ENCODE peak calls at places on chromosome 10, in five cellular contexts. One of them, this sample, is unnamed.

GRCh38 chr10:104819731-104820130 is 178.6 kb downstream of the SORCS3 start:
- DNase-seq in iris pigment epithelial cell: no peak
- DNase-seq in germinal center: no peak
- DNase-seq in choroid plexus epithelial cell: no peak
- DNase-seq in right cardiac atrium: no peak
- DNase-seq in this sample: no peak

GRCh38 chr10:33880291-33880690 is 545.8 kb upstream of the NRP1 start:
- DNase-seq in iris pigment epithelial cell: no peak
- DNase-seq in germinal center: no peak
- DNase-seq in choroid plexus epithelial cell: no peak
- DNase-seq in right cardiac atrium: no peak
- DNase-seq in this sample: peak; percentile 33

GRCh38 chr10:112820320-112820719 is 129.7 kb upstream of the TCF7L2 start:
- DNase-seq in iris pigment epithelial cell: no peak
- DNase-seq in germinal center: no peak
- DNase-seq in choroid plexus epithelial cell: no peak
- DNase-seq in right cardiac atrium: no peak
- DNase-seq in this sample: no peak

GRCh38 chr10:76122056-76122455 is 690.6 kb downstream of the LRMDA start:
- DNase-seq in iris pigment epithelial cell: no peak
- DNase-seq in germinal center: no peak
- DNase-seq in choroid plexus epithelial cell: no peak
- DNase-seq in right cardiac atrium: no peak
- DNase-seq in this sample: no peak

GRCh38 chr10:3131098-3131497 is 41.5 kb downstream of the PITRM1 start:
- DNase-seq in iris pigment epithelial cell: peak; percentile 77
- DNase-seq in germinal center: no peak
- DNase-seq in choroid plexus epithelial cell: peak; percentile 52
- DNase-seq in right cardiac atrium: no peak
- DNase-seq in this sample: no peak

GRCh38 chr10:88038268-88038667 is 174.8 kb downstream of the PTEN start:
- DNase-seq in iris pigment epithelial cell: peak; percentile 94
- DNase-seq in germinal center: no peak
- DNase-seq in choroid plexus epithelial cell: peak; percentile 97
- DNase-seq in right cardiac atrium: no peak
- DNase-seq in this sample: peak; percentile 93

GRCh38 chr10:42975558-42976352 is 101.1 kb upstream of the RET start:
- DNase-seq in iris pigment epithelial cell: no peak
- DNase-seq in germinal center: no peak
- DNase-seq in choroid plexus epithelial cell: no peak
- DNase-seq in right cardiac atrium: no peak
- DNase-seq in this sample: no peak

GRCh38 chr10:112914288-112914952 is 35.6 kb upstream of the TCF7L2 start:
- DNase-seq in iris pigment epithelial cell: no peak
- DNase-seq in germinal center: no peak
- DNase-seq in choroid plexus epithelial cell: no peak
- DNase-seq in right cardiac atrium: no peak
- DNase-seq in this sample: no peak

GRCh38 chr10:113712755-113713154 is 33.0 kb downstream of the CASP7 start:
- DNase-seq in iris pigment epithelial cell: no peak
- DNase-seq in germinal center: no peak
- DNase-seq in choroid plexus epithelial cell: no peak
- DNase-seq in right cardiac atrium: no peak
- DNase-seq in this sample: no peak

GRCh38 chr10:97571622-97572021 is 957 bp upstream of the ANKRD2 start:
- DNase-seq in iris pigment epithelial cell: no peak
- DNase-seq in germinal center: no peak
- DNase-seq in choroid plexus epithelial cell: no peak
- DNase-seq in right cardiac atrium: peak; percentile 12
- DNase-seq in this sample: no peak

GRCh38 chr10:38050212-38050611 is 39.7 kb downstream of the ZNF33A start:
- DNase-seq in iris pigment epithelial cell: no peak
- DNase-seq in germinal center: no peak
- DNase-seq in choroid plexus epithelial cell: peak; percentile 50
- DNase-seq in right cardiac atrium: no peak
- DNase-seq in this sample: no peak

GRCh38 chr10:56622335-56622973 is 261.4 kb upstream of the ZWINT start:
- DNase-seq in iris pigment epithelial cell: no peak
- DNase-seq in germinal center: no peak
- DNase-seq in choroid plexus epithelial cell: no peak
- DNase-seq in right cardiac atrium: no peak
- DNase-seq in this sample: peak; percentile 37

GRCh38 chr10:126224967-126225671 is 163.2 kb downstream of the ADAM12 start:
- DNase-seq in iris pigment epithelial cell: no peak
- DNase-seq in germinal center: no peak
- DNase-seq in choroid plexus epithelial cell: no peak
- DNase-seq in right cardiac atrium: no peak
- DNase-seq in this sample: no peak

GRCh38 chr10:87066865-87067264 is 27.8 kb downstream of the GLUD1 start:
- DNase-seq in iris pigment epithelial cell: no peak
- DNase-seq in germinal center: no peak
- DNase-seq in choroid plexus epithelial cell: no peak
- DNase-seq in right cardiac atrium: no peak
- DNase-seq in this sample: no peak

GRCh38 chr10:32938554-32939061 is 19.4 kb downstream of the ITGB1 start:
- DNase-seq in iris pigment epithelial cell: no peak
- DNase-seq in germinal center: no peak
- DNase-seq in choroid plexus epithelial cell: no peak
- DNase-seq in right cardiac atrium: peak; percentile 77
- DNase-seq in this sample: peak; percentile 49

GRCh38 chr10:95308389-95309302 is 17.8 kb upstream of the PDLIM1 start:
- DNase-seq in iris pigment epithelial cell: peak; percentile 98
- DNase-seq in germinal center: no peak
- DNase-seq in choroid plexus epithelial cell: peak; percentile 98
- DNase-seq in right cardiac atrium: peak; percentile 78
- DNase-seq in this sample: peak; percentile 94

GRCh38 chr10:114364726-114365125 is 39.6 kb downstream of the AFAP1L2 start:
- DNase-seq in iris pigment epithelial cell: no peak
- DNase-seq in germinal center: no peak
- DNase-seq in choroid plexus epithelial cell: no peak
- DNase-seq in right cardiac atrium: no peak
- DNase-seq in this sample: no peak